ENCODE peak calls at places on chromosomes 5 and 9, in four cellular contexts. K is CD4-positive, alpha-beta T cell; L is NCI-H146; A is ascending aorta. X is an unnamed sample.

GRCh38 chr5:154472871-154473580 is 5.0 kb downstream of the HAND1 start:
- DNase-seq in A (no peak), L (no peak), K (no peak), X (no peak)

GRCh38 chr5:76493190-76493837 is 90.2 kb downstream of the IQGAP2 start:
- DNase-seq in K (no peak), A (no peak), L (no peak), X (no peak)

GRCh38 chr9:12674961-12675360 is 18.2 kb upstream of the TYRP1 start:
- DNase-seq in L (no peak), A (no peak), K (no peak), X (no peak)

GRCh38 chr5:147287181-147287580 is 52.4 kb downstream of the STK32A start:
- DNase-seq in K (no peak), L (no peak), A (no peak), X (no peak)

GRCh38 chr9:105062222-105062850 is 134.4 kb upstream of the ABCA1 start:
- DNase-seq in L (no peak), A (no peak), K (no peak), X (no peak)

GRCh38 chr9:95048225-95049087 is 269.1 kb downstream of the FANCC start:
- DNase-seq in A (no peak), L (peak; percentile 71), K (peak; percentile 27), X (no peak)

GRCh38 chr9:37229882-37230482 is 109.6 kb downstream of the ZCCHC7 start:
- DNase-seq in K (no peak), A (no peak), L (no peak), X (no peak)

GRCh38 chr5:112036206-112036605 is 279.2 kb upstream of the NREP start:
- DNase-seq in L (no peak), A (no peak), K (no peak), X (no peak)

GRCh38 chr5:141349917-141350619 is at the start of gene PCDHGB1:
- DNase-seq in A (no peak), L (peak; percentile 83), K (no peak), X (no peak)

X was measured in sigmoid colon.